ENCODE peak calls at places on chromosome 1, in nine cellular contexts. V is GM12864, F is astrocyte of the spinal cord, G is suprapubic skin, W is HFF-Myc, R is bronchial epithelial cell, T is left ventricle myocardium inferior, Q is mucosa of descending colon, Y is ovary. C is an unnamed sample.
A peak's percentile ranks its signal among the peaks of the same experiment; 100 is the strongest.

GRCh38 chr1:216812966-216813365 is 89.7 kb upstream of the ESRRG start:
- DNase-seq in G (no peak), F (peak; percentile 7), Y (no peak), V (no peak), T (no peak), W (peak; percentile 7), R (peak; percentile 75), Q (no peak), C (peak; percentile 2)

GRCh38 chr1:43225168-43225567 is 44.6 kb upstream of the TMEM125 start:
- DNase-seq in V (no peak), G (no peak), Q (no peak), R (peak; percentile 72), Y (no peak), T (no peak), W (peak; percentile 17), F (no peak), C (peak; percentile 29)

GRCh38 chr1:30957560-30958222 is 49.1 kb upstream of the SDC3 start:
- DNase-seq in V (no peak), R (no peak), F (no peak), T (no peak), Q (no peak), W (no peak), G (no peak), Y (no peak), C (no peak)

GRCh38 chr1:26856604-26857469 is 6.1 kb upstream of the SFN start:
- DNase-seq in T (no peak), R (peak; percentile 96), F (no peak), Y (no peak), V (no peak), Q (no peak), W (no peak), G (no peak), C (no peak)

GRCh38 chr1:79353224-79353623 is 346.7 kb upstream of the ADGRL4 start:
- DNase-seq in T (no peak), R (peak; percentile 60), W (peak; percentile 51), F (peak; percentile 65), V (no peak), G (no peak), Y (no peak), Q (no peak), C (peak; percentile 80)

GRCh38 chr1:197027359-197027758 is 39.7 kb downstream of the F13B start:
- DNase-seq in Y (no peak), V (no peak), Q (no peak), W (no peak), T (no peak), G (no peak), F (no peak), R (peak; percentile 50), C (no peak)

GRCh38 chr1:225746361-225747179 is 31.1 kb upstream of the SRP9 start:
- DNase-seq in G (no peak), V (no peak), T (peak; percentile 69), W (no peak), R (peak; percentile 87), Q (peak; percentile 70), F (peak; percentile 98), Y (peak; percentile 78), C (peak; percentile 92)

GRCh38 chr1:115069186-115069585 is 20.1 kb downstream of the TSPAN2 start:
- DNase-seq in T (no peak), G (no peak), Y (no peak), F (peak; percentile 73), Q (no peak), V (no peak), R (peak; percentile 84), W (no peak), C (no peak)

GRCh38 chr1:154783976-154784375 is 86.1 kb downstream of the KCNN3 start:
- DNase-seq in V (no peak), G (no peak), W (no peak), Q (no peak), T (no peak), R (no peak), F (no peak), Y (no peak), C (no peak)

GRCh38 chr1:64898107-64898861 is 68.1 kb downstream of the JAK1 start:
- DNase-seq in F (peak; percentile 94), W (peak; percentile 72), Q (peak; percentile 62), Y (peak; percentile 85), T (peak; percentile 79), G (peak; percentile 89), V (no peak), R (peak; percentile 95), C (peak; percentile 89)

GRCh38 chr1:18923721-18924610 is 21.6 kb upstream of the ALDH4A1 start:
- DNase-seq in R (peak; percentile 39), F (no peak), V (no peak), Y (no peak), Q (no peak), W (no peak), T (peak; percentile 45), G (no peak), C (peak; percentile 52)

GRCh38 chr1:53411541-53412152 is 47.6 kb upstream of the DMRTB1 start:
- DNase-seq in Y (no peak), V (no peak), T (no peak), Q (no peak), G (no peak), W (no peak), R (no peak), F (no peak), C (no peak)

GRCh38 chr1:26387447-26387846 is 14.9 kb upstream of the ZNF683 start:
- DNase-seq in F (peak; percentile 34), T (no peak), V (no peak), W (peak; percentile 32), G (no peak), Q (no peak), Y (no peak), R (peak; percentile 80), C (peak; percentile 42)

DNA sequence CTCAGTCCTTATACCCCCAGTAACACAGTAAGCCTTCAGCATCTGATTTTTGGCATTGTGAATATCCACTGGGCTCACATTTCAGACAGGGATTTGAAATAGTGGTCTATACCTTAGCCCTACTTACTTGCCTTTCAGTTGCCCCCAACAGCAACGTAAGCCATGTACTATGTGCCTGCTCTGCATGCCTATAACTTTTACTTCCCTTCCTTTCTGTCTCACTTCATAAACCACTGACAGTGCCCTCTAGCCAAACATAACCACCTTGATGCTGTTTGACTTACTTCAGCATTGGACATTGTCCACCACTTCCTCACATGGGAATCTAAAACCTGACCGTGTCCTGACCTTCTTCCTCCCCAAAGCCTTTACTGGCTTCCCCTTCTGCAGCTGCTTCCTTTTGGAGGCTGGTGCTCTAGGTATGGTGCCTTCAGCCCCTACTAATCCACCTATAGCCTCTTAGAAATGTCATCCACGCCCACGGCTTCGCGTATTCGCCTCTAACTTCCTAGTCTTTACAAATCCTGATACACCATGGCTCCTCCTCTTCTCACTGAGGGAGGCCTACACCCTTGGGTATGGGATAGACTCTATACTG is 3.6 kb upstream of the ZNF672 start:
- DNase-seq in G (peak; percentile 47), R (no peak), Q (no peak), F (no peak), Y (no peak), V (no peak), W (no peak), T (no peak), C (no peak)
- TF ChIP-seq CTCF in G (no peak), R (no peak), Q (no peak), F (no peak), Y (no peak), V (no peak), W (no peak), T (no peak), C (no peak)

GRCh38 chr1:52057876-52058275 is 1.8 kb downstream of the BTF3L4 start:
- DNase-seq in F (no peak), R (no peak), T (no peak), Y (no peak), G (no peak), Q (no peak), V (no peak), W (no peak), C (no peak)
- H3K4me3 ChIP-seq in F (no peak overlapping the region), R (no peak overlapping the region), T (peak overlapping the region; percentile 95), Y (no peak overlapping the region), G (peak overlapping the region; percentile 98), Q (no peak overlapping the region), V (no peak overlapping the region), W (peak overlapping the region; percentile 90), C (peak overlapping the region; percentile 69)

GRCh38 chr1:171852273-171852672 is 11.0 kb downstream of the DNM3 start:
- DNase-seq in G (no peak), W (no peak), Q (no peak), R (peak; percentile 35), Y (no peak), T (no peak), F (no peak), V (no peak), C (peak; percentile 10)

GRCh38 chr1:171849245-171849898 is 8.1 kb downstream of the DNM3 start:
- DNase-seq in Y (no peak), T (no peak), R (no peak), G (no peak), F (no peak), V (no peak), Q (no peak), W (no peak), C (no peak)

GRCh38 chr1:171845998-171846397 is 4.7 kb downstream of the DNM3 start:
- DNase-seq in V (no peak), W (no peak), Q (no peak), T (no peak), G (no peak), F (no peak), R (no peak), Y (no peak), C (no peak)

DNA sequence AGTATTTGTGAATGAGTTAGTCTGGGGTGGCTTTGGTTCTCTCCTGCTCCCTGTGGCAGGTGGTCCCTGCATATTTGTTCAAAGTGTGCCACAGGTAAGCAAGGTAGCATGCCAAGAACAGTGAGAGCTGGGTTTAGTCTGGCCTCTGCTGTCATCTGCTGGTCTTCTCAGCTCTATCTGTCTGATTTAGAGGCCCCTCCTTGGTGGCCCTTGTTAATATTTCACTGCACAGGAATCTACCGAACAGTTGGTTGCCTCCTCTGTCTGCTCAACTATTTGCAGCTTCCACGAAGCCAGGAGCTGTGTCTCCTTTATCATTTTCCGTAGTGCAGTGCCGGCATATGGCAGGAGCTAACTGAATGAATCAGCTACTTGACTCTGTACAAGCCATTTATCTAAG is 9.7 kb downstream of the DNM3 start:
- DNase-seq in G (no peak), R (no peak), Q (no peak), T (no peak), V (no peak), F (no peak), Y (no peak), W (no peak), C (no peak)
- TF ChIP-seq CTCF in G (no peak), R (peak; percentile 33), Q (no peak), T (no peak), V (peak; percentile 11), F (no peak), Y (no peak), W (no peak), C (no peak)

GRCh38 chr1:223780318-223780717 is 65.4 kb downstream of the TP53BP2 start:
- DNase-seq in F (no peak), T (no peak), W (no peak), Y (no peak), Q (no peak), V (no peak), R (no peak), G (no peak), C (no peak)
- H3K4me3 ChIP-seq in F (no peak overlapping the region), T (no peak overlapping the region), W (no peak overlapping the region), Y (no peak overlapping the region), Q (no peak overlapping the region), V (no peak overlapping the region), R (no peak overlapping the region), G (no peak overlapping the region), C (no peak overlapping the region)

GRCh38 chr1:227257964-227258363 is 60.3 kb downstream of the CDC42BPA start:
- DNase-seq in W (no peak), V (no peak), T (no peak), G (no peak), F (no peak), Y (no peak), R (no peak), Q (no peak), C (no peak)
- TF ChIP-seq CTCF in W (no peak), V (no peak), T (no peak), G (no peak), F (peak; percentile 4), Y (no peak), R (no peak), Q (no peak), C (no peak)

GRCh38 chr1:204295666-204296065 is 64.1 kb downstream of the PLEKHA6 start:
- DNase-seq in V (no peak), F (no peak), Y (peak; percentile 39), T (no peak), Q (peak; percentile 51), G (no peak), R (no peak), W (no peak), C (no peak)
- H3K4me3 ChIP-seq in V (no peak overlapping the region), F (no peak overlapping the region), Y (no peak overlapping the region), T (no peak overlapping the region), Q (no peak overlapping the region), G (no peak overlapping the region), R (no peak overlapping the region), W (no peak overlapping the region), C (no peak overlapping the region)